ENCODE peak calls at places on chromosome 11, in eight cellular contexts. C is AG09309, T is GM23248, U is cardiac septum, Y is HCEC 1CT, F is RCC 7860, E is NCI-H1930, G is NAMALWA. P is an unnamed sample.

GRCh38 chr11:2259466-2259830 is 10.9 kb downstream of the ASCL2 start:
- DNase-seq in C (no peak), T (no peak), U (peak), Y (no peak), F (no peak), E (no peak), G (no peak), P (peak)

GRCh38 chr11:46050065-46050464 is 71.2 kb downstream of the PHF21A start:
- DNase-seq in C (peak), T (peak), U (no peak), Y (peak), F (no peak), E (no peak), G (no peak), P (no peak)

GRCh38 chr11:101138245-101138930 is 8.8 kb upstream of the PGR start:
- DNase-seq in C (no peak), T (no peak), U (no peak), Y (no peak), F (no peak), E (no peak), G (no peak), P (no peak)

GRCh38 chr11:9150944-9151343 is 59.5 kb upstream of the SCUBE2 start:
- DNase-seq in C (no peak), T (peak), U (no peak), Y (peak), F (no peak), E (no peak), G (no peak), P (no peak)

GRCh38 chr11:67267188-67268035 is 1.1 kb downstream of the GRK2 start:
- DNase-seq in C (no peak), T (no peak), U (peak), Y (no peak), F (no peak), E (no peak), G (peak), P (peak)

GRCh38 chr11:66546368-66546965 is at the start of gene ACTN3:
- DNase-seq in C (no peak), T (peak), U (no peak), Y (peak), F (no peak), E (no peak), G (no peak), P (peak)

GRCh38 chr11:30244255-30244654 is 13.4 kb downstream of the FSHB start:
- DNase-seq in C (no peak), T (peak), U (no peak), Y (peak), F (peak), E (no peak), G (no peak), P (no peak)

GRCh38 chr11:119496997-119497396 is 74.0 kb upstream of the THY1 start:
- DNase-seq in C (no peak), T (no peak), U (no peak), Y (no peak), F (no peak), E (no peak), G (no peak), P (no peak)

GRCh38 chr11:60625262-60625661 is 74.2 kb upstream of the MS4A8 start:
- DNase-seq in C (peak), T (peak), U (no peak), Y (peak), F (no peak), E (no peak), G (peak), P (peak)

GRCh38 chr11:66172146-66172545 is 96.3 kb upstream of the RAB1B start:
- DNase-seq in C (no peak), T (peak), U (no peak), Y (no peak), F (peak), E (no peak), G (no peak), P (no peak)

GRCh38 chr11:120270386-120270785 is 30.4 kb downstream of the POU2F3 start:
- DNase-seq in C (no peak), T (peak), U (no peak), Y (no peak), F (no peak), E (no peak), G (no peak), P (no peak)

GRCh38 chr11:2138436-2139117 is 612 bp downstream of the IGF2 start:
- DNase-seq in C (no peak), T (peak), U (no peak), Y (no peak), F (no peak), E (no peak), G (no peak), P (no peak)

GRCh38 chr11:64241175-64241429 is 207 bp downstream of the FKBP2 start:
- DNase-seq in C (no peak), T (no peak), U (no peak), Y (no peak), F (no peak), E (no peak), G (no peak), P (no peak)

GRCh38 chr11:129785383-129786111 is 30.1 kb upstream of the TMEM45B start:
- DNase-seq in C (no peak), T (peak), U (no peak), Y (peak), F (no peak), E (no peak), G (no peak), P (no peak)

GRCh38 chr11:61472282-61472681 is 36.3 kb upstream of the LRRC10B start:
- DNase-seq in C (no peak), T (peak), U (no peak), Y (no peak), F (no peak), E (no peak), G (no peak), P (peak)

GRCh38 chr11:34595391-34595790 is 25.5 kb upstream of the EHF start:
- DNase-seq in C (no peak), T (no peak), U (no peak), Y (no peak), F (no peak), E (no peak), G (no peak), P (no peak)

GRCh38 chr11:57340228-57340627 is 2.1 kb downstream of the P2RX3 start:
- DNase-seq in C (no peak), T (peak), U (peak), Y (no peak), F (no peak), E (no peak), G (no peak), P (no peak)

GRCh38 chr11:78787696-78788095 is 213.0 kb upstream of the NARS2 start:
- DNase-seq in C (no peak), T (no peak), U (no peak), Y (no peak), F (no peak), E (no peak), G (no peak), P (no peak)

GRCh38 chr11:73048446-73048845 is 93.7 kb downstream of the FCHSD2 start:
- DNase-seq in C (no peak), T (no peak), U (no peak), Y (no peak), F (no peak), E (no peak), G (no peak), P (no peak)

GRCh38 chr11:19426022-19426718 is 185.4 kb upstream of the E2F8 start:
- DNase-seq in C (no peak), T (no peak), U (no peak), Y (no peak), F (no peak), E (no peak), G (no peak), P (no peak)

GRCh38 chr11:61803889-61804647 is 11.4 kb downstream of the FEN1 start:
- DNase-seq in C (no peak), T (no peak), U (no peak), Y (no peak), F (no peak), E (no peak), G (no peak), P (no peak)

GRCh38 chr11:112058103-112058502 is 15.7 kb downstream of the PIH1D2 start:
- DNase-seq in C (no peak), T (no peak), U (no peak), Y (no peak), F (no peak), E (no peak), G (no peak), P (no peak)

GRCh38 chr11:1371377-1371776 is 18.4 kb upstream of the BRSK2 start:
- DNase-seq in C (no peak), T (no peak), U (no peak), Y (no peak), F (no peak), E (no peak), G (no peak), P (no peak)

GRCh38 chr11:106152013-106152412 is 74.6 kb downstream of the AASDHPPT start:
- DNase-seq in C (no peak), T (peak), U (no peak), Y (no peak), F (no peak), E (no peak), G (no peak), P (no peak)

GRCh38 chr11:37718431-37718999 is 1120.5 kb upstream of the RAG2 start:
- DNase-seq in C (no peak), T (no peak), U (no peak), Y (no peak), F (no peak), E (no peak), G (no peak), P (no peak)

GRCh38 chr11:71418643-71419042 is 29.6 kb downstream of the DHCR7 start:
- DNase-seq in C (no peak), T (no peak), U (no peak), Y (no peak), F (no peak), E (no peak), G (peak), P (no peak)

GRCh38 chr11:129352627-129353026 is 23.0 kb upstream of the BARX2 start:
- DNase-seq in C (no peak), T (no peak), U (no peak), Y (no peak), F (no peak), E (no peak), G (no peak), P (no peak)

GRCh38 chr11:27139742-27140141 is 99.1 kb downstream of the BBOX1 start:
- DNase-seq in C (no peak), T (no peak), U (no peak), Y (peak), F (no peak), E (no peak), G (no peak), P (no peak)

GRCh38 chr11:62124186-62125113 is 639 bp downstream of the INCENP start:
- DNase-seq in C (no peak), T (peak), U (peak), Y (peak), F (peak), E (no peak), G (peak), P (peak)

GRCh38 chr11:115939726-115940421 is 435.7 kb upstream of the CADM1 start:
- DNase-seq in C (no peak), T (no peak), U (no peak), Y (no peak), F (no peak), E (no peak), G (peak), P (no peak)

GRCh38 chr11:3983101-3983500 is 111.5 kb upstream of the RRM1 start:
- DNase-seq in C (no peak), T (no peak), U (no peak), Y (no peak), F (no peak), E (no peak), G (no peak), P (no peak)

GRCh38 chr11:32231909-32232493 is 141.1 kb downstream of the RCN1 start:
- DNase-seq in C (no peak), T (peak), U (no peak), Y (peak), F (peak), E (no peak), G (peak), P (no peak)

GRCh38 chr11:113119074-113119473 is 157.9 kb downstream of the NCAM1 start:
- DNase-seq in C (no peak), T (peak), U (no peak), Y (no peak), F (peak), E (no peak), G (no peak), P (no peak)

GRCh38 chr11:2688381-2689231 is 11.2 kb downstream of the KCNQ1OT1 start:
- DNase-seq in C (no peak), T (no peak), U (peak), Y (no peak), F (no peak), E (no peak), G (no peak), P (no peak)

GRCh38 chr11:74397531-74398243 is 546 bp downstream of the PGM2L1 start:
- DNase-seq in C (no peak), T (peak), U (no peak), Y (peak), F (peak), E (no peak), G (peak), P (peak)

GRCh38 chr11:77559686-77560425 is 29.9 kb upstream of the AQP11 start:
- DNase-seq in C (peak), T (peak), U (no peak), Y (peak), F (peak), E (no peak), G (no peak), P (no peak)

GRCh38 chr11:92122561-92122960 is 102.1 kb upstream of the FAT3 start:
- DNase-seq in C (no peak), T (peak), U (no peak), Y (no peak), F (no peak), E (no peak), G (no peak), P (no peak)

P was measured in colonic mucosa.